ENCODE peak calls at places on chromosomes 12 and 14, in ten cellular contexts. V, X, J, F, R, Y, P, D, E and W are unnamed samples.

GRCh38 chr12:1934068-1934467 is 15.6 kb upstream of the CACNA2D4 start:
- DNase-seq in P (no peak), E (no peak), X (no peak), D (no peak), J (no peak), Y (no peak), F (no peak), R (no peak), V (no peak), W (no peak)

GRCh38 chr12:14171111-14171510 is 189.7 kb upstream of the GRIN2B start:
- DNase-seq in D (no peak), P (no peak), R (no peak), V (peak; percentile 90), Y (no peak), J (no peak), X (no peak), E (no peak), F (no peak), W (no peak)

GRCh38 chr12:64609543-64610091 is 678 bp upstream of the RASSF3 start:
- DNase-seq in F (no peak), P (no peak), V (peak; percentile 46), X (no peak), Y (no peak), J (peak; percentile 41), E (no peak), D (no peak), R (no peak), W (peak; percentile 34)

GRCh38 chr12:6056406-6057211 is 67.9 kb downstream of the VWF start:
- DNase-seq in E (no peak), X (peak; percentile 91), J (no peak), Y (no peak), P (no peak), V (peak; percentile 52), D (no peak), F (no peak), R (no peak), W (no peak)

GRCh38 chr14:74655597-74656389 is 43.8 kb upstream of the LTBP2 start:
- DNase-seq in J (peak; percentile 44), R (no peak), D (no peak), V (no peak), Y (no peak), X (no peak), F (no peak), E (no peak), P (peak; percentile 60), W (peak; percentile 91)

GRCh38 chr14:77638738-77639137 is 22.3 kb upstream of the SPTLC2 start:
- DNase-seq in F (no peak), P (peak; percentile 91), Y (no peak), R (no peak), V (no peak), E (no peak), X (no peak), J (peak; percentile 85), D (peak; percentile 76), W (peak; percentile 60)

GRCh38 chr14:24808412-24808811 is 174.4 kb upstream of the GZMB start:
- DNase-seq in D (no peak), V (no peak), Y (no peak), E (no peak), J (no peak), R (no peak), X (no peak), F (no peak), P (no peak), W (no peak)

GRCh38 chr12:27431185-27431584 is 15.4 kb upstream of the SMCO2 start:
- DNase-seq in R (no peak), E (no peak), D (no peak), Y (no peak), X (no peak), F (no peak), V (no peak), J (no peak), P (no peak), W (no peak)

GRCh38 chr12:95282266-95282665 is 64.7 kb downstream of the VEZT start:
- DNase-seq in Y (peak; percentile 70), R (no peak), X (no peak), P (no peak), V (no peak), D (no peak), J (no peak), F (no peak), E (no peak), W (peak; percentile 80)

GRCh38 chr12:129372876-129373275 is 519.6 kb downstream of the GLT1D1 start:
- DNase-seq in V (no peak), P (no peak), J (no peak), E (no peak), F (no peak), Y (no peak), X (no peak), R (no peak), D (no peak), W (no peak)

GRCh38 chr12:125032466-125033152 is 32.6 kb upstream of the AACS start:
- DNase-seq in E (no peak), V (no peak), Y (no peak), F (no peak), X (peak; percentile 65), J (no peak), P (no peak), R (no peak), D (no peak), W (no peak)

DNA sequence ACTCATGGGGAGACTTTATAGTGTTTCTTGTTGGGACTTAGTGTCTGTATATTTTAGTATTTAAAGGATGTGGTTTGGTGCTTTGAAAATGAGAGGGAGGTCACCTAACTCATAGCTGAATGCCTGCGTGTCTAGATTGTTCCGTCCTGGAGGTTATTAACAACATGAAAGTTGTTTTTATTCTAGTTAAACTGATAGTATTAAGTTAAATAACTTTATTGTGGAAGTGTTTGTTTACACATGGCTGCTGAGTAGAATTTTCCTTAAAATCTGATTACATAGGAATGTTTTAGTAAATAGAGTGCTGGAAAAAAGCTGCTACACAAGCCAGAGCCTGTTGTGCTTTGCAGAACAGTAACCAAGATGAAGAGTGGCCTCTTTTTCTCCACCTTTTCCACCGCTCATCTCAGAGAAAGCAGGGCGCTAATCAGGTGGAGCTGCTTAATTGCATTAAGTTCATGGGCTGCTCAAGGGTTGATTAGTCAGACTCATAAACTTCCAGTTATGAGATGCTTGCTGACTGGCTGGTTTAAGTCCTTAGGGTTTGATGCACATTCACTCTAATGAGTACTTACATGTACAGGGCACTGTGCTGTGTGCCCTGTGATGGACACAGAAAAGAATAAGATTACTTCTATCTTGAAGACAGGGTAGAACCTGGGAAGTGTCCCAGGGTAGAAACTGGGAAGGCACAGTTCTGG is 62.7 kb downstream of the FBXO34 start:
- DNase-seq in X (no peak), E (no peak), D (peak; percentile 42), P (no peak), V (no peak), F (no peak), J (peak; percentile 61), R (no peak), Y (no peak), W (peak; percentile 95)
- H3K4me3 ChIP-seq in X (no peak overlapping the region), E (no peak overlapping the region), D (no peak overlapping the region), P (no peak overlapping the region), V (no peak overlapping the region), F (no peak overlapping the region), J (no peak overlapping the region), R (no peak overlapping the region), Y (no peak overlapping the region), W (peak overlapping the region; percentile 4)

GRCh38 chr12:78002878-78003277 is 172.2 kb downstream of the NAV3 start:
- DNase-seq in F (no peak), R (no peak), Y (no peak), P (no peak), V (peak; percentile 17), D (no peak), E (no peak), J (no peak), X (no peak), W (peak; percentile 22)
- TF ChIP-seq CTCF in F (no peak), R (no peak), Y (no peak), P (no peak), V (peak; percentile 55), D (no peak), E (no peak), J (no peak), X (no peak), W (no peak)

GRCh38 chr12:127711108-127711507 is 555.9 kb upstream of the TMEM132C start:
- DNase-seq in J (no peak), E (no peak), V (no peak), X (peak; percentile 83), R (no peak), F (no peak), Y (no peak), P (no peak), D (no peak), W (no peak)
- H3K4me3 ChIP-seq in J (no peak overlapping the region), E (no peak overlapping the region), V (no peak overlapping the region), X (no peak overlapping the region), R (no peak overlapping the region), F (no peak overlapping the region), Y (no peak overlapping the region), P (no peak overlapping the region), D (no peak overlapping the region), W (no peak overlapping the region)

GRCh38 chr12:57270966-57271470 is 20.0 kb upstream of the STAC3 start:
- DNase-seq in V (no peak), E (no peak), R (no peak), X (peak; percentile 83), P (no peak), Y (no peak), J (no peak), F (no peak), D (no peak), W (no peak)

GRCh38 chr12:57268264-57268663 is 17.3 kb upstream of the STAC3 start:
- DNase-seq in J (peak; percentile 20), Y (no peak), P (no peak), D (no peak), V (no peak), E (no peak), F (no peak), X (no peak), R (no peak), W (no peak)

GRCh38 chr12:57276935-57277563 is 26.1 kb upstream of the STAC3 start:
- DNase-seq in P (no peak), X (peak; percentile 87), D (no peak), R (no peak), Y (peak; percentile 60), V (peak; percentile 38), E (no peak), J (peak; percentile 21), F (no peak), W (peak; percentile 31)

GRCh38 chr12:57273516-57273915 is 22.5 kb upstream of the STAC3 start:
- DNase-seq in R (no peak), F (no peak), D (no peak), E (no peak), Y (no peak), P (no peak), V (no peak), X (no peak), J (no peak), W (no peak)

DNA sequence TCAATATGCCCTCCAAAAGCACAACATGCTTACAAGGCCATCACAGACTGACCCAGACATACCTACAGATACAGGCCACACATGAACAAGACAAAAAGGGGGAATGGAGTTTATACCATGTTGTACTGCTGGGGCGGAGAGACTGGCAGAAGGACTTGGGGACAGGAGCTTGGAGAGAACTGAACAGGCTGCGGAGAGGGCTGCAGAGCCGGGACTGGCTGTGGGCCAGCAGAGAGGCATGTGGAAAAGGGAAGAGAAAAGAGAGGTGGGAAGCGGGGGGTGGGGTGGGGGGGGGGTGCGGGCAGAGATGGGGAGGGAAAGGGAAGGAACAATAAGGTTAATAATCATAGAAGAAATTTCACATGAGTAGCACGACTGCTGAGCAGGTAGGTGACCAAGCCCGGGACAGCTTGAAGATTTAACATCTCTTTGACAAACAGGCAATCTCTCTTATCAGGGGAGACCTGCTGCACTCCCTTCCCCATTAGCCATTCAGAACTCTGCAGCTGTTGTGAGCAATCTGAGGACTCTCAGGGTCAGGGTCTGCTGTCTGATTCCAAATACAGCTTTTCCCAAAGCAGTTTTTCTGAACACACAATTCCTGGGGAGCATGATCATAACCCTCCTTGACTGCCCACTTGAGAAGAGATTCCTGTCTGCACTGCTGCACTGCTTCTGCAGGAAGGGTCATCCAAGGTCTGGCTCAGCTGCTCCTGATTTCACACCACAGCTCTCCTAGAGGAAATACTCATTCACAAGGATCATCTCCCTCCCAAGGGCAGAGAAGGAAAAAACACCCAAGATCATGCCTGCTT is 21.6 kb upstream of the STAC3 start:
- DNase-seq in P (peak; percentile 10), X (peak; percentile 67), V (no peak), J (peak; percentile 13), F (peak; percentile 35), D (no peak), R (no peak), Y (peak; percentile 28), E (no peak), W (peak; percentile 44)
- TF ChIP-seq CTCF in P (no peak), X (no peak), V (no peak), J (no peak), F (no peak), D (no peak), R (no peak), Y (no peak), E (no peak), W (no peak)